ENCODE peak calls at places on chromosomes 13 and 19, in four cellular contexts. Y, D, M and A are unnamed samples. For H3K4me1, the result is how much of the 10 kb centered on the place peaks cover.

GRCh38 chr19:48967346-48968178 is 2.5 kb downstream of the FTL start:
- DNase-seq in D (no peak), Y (no peak), M (peak), A (peak)

GRCh38 chr13:112346173-112346898 is 29.8 kb upstream of the SPACA7 start:
- DNase-seq in Y (no peak), M (no peak), D (no peak), A (no peak)

GRCh38 chr13:38872693-38873092 is 117.9 kb downstream of the STOML3 start:
- DNase-seq in Y (no peak), M (peak), D (no peak), A (peak)

GRCh38 chr13:113489171-113489548 is 1.4 kb downstream of the DCUN1D2 start:
- DNase-seq in D (no peak), Y (no peak), M (no peak), A (no peak)

GRCh38 chr13:98443329-98443728 is 133.6 kb downstream of the STK24 start:
- DNase-seq in M (peak), Y (no peak), D (peak), A (no peak)

GRCh38 chr19:46482645-46483044 is 11.3 kb upstream of the PNMA8A start:
- DNase-seq in D (no peak), Y (no peak), M (peak), A (no peak)

GRCh38 chr13:114015608-114016295 is 41.9 kb upstream of the C13orf46 start:
- DNase-seq in M (no peak), D (peak), Y (peak), A (peak)

GRCh38 chr19:46533085-46534081 is 37.7 kb upstream of the PNMA8B start:
- DNase-seq in M (no peak), D (no peak), Y (no peak), A (no peak)

GRCh38 chr19:48726573-48726972 is 7.0 kb upstream of the MAMSTR start:
- DNase-seq in D (no peak), Y (no peak), M (no peak), A (no peak)

GRCh38 chr13:106573855-106574254 is 5.9 kb upstream of the ARGLU1 start:
- DNase-seq in D (no peak), M (peak), Y (no peak), A (peak)

GRCh38 chr13:77975358-77976042 is 56.9 kb upstream of the EDNRB start:
- DNase-seq in D (no peak), M (no peak), Y (no peak), A (no peak)

GRCh38 chr13:73268306-73268705 is 209.5 kb downstream of the KLF5 start:
- DNase-seq in Y (no peak), D (peak), M (peak), A (no peak)

GRCh38 chr13:97810152-97810551 is 143.3 kb upstream of the IPO5 start:
- DNase-seq in M (peak), D (no peak), Y (no peak), A (no peak)

GRCh38 chr19:40231544-40232424 is 5.3 kb upstream of the CCNP start:
- DNase-seq in Y (no peak), D (no peak), M (no peak), A (peak)

GRCh38 chr19:34172661-34173144 is 399 bp downstream of the LSM14A start:
- DNase-seq in D (no peak), M (no peak), Y (no peak), A (no peak)

GRCh38 chr13:72983085-72983768 is 75.6 kb upstream of the KLF5 start:
- DNase-seq in Y (no peak), M (peak), D (no peak), A (peak)

GRCh38 chr13:39401756-39402155 is 201.2 kb downstream of the LHFPL6 start:
- DNase-seq in M (no peak), Y (no peak), D (no peak), A (no peak)

GRCh38 chr19:10758978-10759377 is 41.1 kb downstream of the DNM2 start:
- DNase-seq in Y (no peak), D (no peak), M (no peak), A (no peak)

GRCh38 chr13:33636955-33637670 is 180.8 kb upstream of the RFC3 start:
- DNase-seq in Y (no peak), D (no peak), M (peak), A (no peak)
- H3K4me1 ChIP-seq in Y (under half), D (half or more), M (under half), A (under half)

DNA sequence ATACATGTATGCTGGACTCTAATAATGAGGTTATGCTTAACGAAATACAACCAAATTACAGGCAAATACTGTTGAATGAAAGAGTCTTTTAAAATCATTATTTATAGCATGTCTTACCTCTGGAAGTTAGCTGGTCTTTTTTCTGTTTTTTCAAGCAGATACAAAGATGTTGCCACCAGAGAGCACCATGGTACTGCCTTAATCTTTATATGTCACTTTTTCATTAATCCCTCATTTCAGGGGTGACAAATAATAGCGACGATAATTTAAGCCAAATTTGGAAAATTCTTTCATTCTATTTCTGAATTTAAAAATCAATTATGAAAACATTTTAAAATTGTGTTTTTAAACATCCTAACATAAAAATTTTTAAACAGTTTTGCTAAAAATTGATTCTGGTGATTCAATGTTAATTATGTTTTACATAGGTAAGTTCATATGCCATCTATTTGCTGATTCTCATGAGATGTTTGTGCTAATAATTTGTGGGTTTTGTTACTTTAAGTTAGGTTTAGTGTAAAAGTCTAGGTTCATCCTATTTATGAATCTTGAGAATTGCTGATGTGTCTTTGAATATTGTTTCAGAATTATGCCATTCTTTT is 379.3 kb upstream of the SGCG start:
- DNase-seq in M (no peak), D (no peak), Y (no peak), A (no peak)
- H3K4me3 ChIP-seq in M (no peak), D (no peak), Y (no peak), A (no peak)

DNA sequence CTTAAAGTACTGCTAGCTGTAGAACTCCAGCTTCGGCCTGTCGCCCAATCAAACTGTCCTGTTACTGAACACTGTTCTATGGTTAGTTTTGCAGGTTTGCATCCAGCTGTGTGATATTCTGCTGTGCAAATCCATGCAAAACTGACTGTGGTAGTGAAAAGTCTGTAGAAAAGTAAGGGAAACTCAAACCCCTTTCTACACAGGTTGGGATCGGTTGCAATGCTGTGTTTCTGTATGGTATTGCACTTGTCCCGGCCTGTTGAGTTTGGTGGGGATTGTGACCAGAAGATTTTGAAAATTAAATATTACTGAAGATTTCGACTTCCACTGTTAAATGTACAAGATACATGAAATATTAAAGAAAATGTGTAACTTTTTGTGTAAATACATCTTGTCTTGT is 3.6 kb downstream of the MIR17HG start:
- DNase-seq in Y (no peak), D (no peak), M (no peak), A (no peak)
- H3K4me1 ChIP-seq in Y (under half), D (under half), M (under half), A (under half)

GRCh38 chr19:30450101-30450500 is 77.9 kb downstream of the ZNF536 start:
- DNase-seq in Y (no peak), M (peak), D (no peak), A (peak)
- H3K4me3 ChIP-seq in Y (peak), M (peak), D (no peak), A (peak)

DNA sequence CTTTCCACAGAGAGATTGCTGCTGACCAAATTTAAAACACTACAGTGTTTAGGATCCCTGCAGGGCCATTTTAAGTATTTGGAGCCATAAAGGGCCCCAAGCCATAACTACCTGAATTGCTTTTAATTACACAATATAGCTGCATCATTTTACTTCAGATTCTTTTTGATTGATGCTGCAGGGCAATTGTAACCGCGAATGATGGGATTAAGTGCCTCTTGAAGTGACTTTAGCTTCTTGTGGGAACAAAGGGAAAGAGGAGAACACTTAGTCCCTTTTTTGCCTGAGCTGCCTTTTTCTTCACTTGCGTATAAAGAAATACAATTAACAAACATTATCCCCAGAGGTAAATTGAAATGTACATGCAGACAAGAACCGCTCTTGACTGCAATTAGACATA is 228.5 kb downstream of the ZIC5 start:
- DNase-seq in D (no peak), Y (no peak), M (no peak), A (no peak)
- H3K4me1 ChIP-seq in D (under half), Y (under half), M (under half), A (under half)

DNA sequence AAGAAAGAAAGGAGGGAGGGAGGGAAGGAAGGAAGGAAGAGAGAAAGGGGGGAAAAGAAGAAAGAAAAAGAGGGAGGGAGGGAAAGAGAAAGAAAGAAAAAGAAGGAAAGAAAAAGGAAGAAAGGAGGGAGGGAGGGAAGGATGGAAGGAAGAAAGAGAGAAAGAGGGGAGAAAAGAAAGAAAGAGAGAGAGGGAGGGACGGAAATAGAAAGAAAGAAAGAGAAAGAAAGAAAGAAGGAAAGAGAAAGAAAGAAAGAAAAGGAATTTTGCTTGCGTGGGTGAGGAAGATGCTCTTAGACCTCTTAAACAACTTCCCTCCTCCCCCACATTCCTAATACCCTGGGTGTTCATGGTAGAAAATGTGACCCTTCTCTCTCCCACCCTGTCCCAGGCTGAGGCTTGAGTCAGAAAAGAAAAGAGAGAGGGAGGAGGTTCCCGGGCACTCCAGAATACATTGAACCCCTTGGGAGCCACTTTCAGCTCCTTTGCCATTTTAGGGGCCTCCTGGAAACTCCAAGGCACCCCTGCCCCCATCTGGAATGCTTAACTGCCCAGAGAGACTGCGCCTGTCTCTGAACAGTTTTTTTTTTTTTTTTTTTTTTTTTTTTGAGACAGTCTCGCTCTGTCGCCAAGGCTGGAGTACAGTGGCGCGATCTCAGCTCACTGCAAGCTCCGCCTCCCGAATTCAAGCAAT is 9.2 kb upstream of the KANK3 start:
- DNase-seq in M (peak), D (no peak), Y (no peak), A (peak)
- H3K4me3 ChIP-seq in M (peak), D (no peak), Y (no peak), A (no peak)

GRCh38 chr19:51798958-51799310 is 4.0 kb downstream of the FPR3 start:
- DNase-seq in Y (no peak), M (no peak), D (no peak), A (no peak)

GRCh38 chr19:51793994-51794393 is 963 bp upstream of the FPR3 start:
- DNase-seq in D (no peak), Y (no peak), M (no peak), A (no peak)

GRCh38 chr19:51798127-51798526 is 3.2 kb downstream of the FPR3 start:
- DNase-seq in D (no peak), Y (no peak), M (no peak), A (no peak)

GRCh38 chr19:51794865-51795490 is at the start of gene FPR3:
- DNase-seq in M (no peak), Y (no peak), D (no peak), A (no peak)

DNA sequence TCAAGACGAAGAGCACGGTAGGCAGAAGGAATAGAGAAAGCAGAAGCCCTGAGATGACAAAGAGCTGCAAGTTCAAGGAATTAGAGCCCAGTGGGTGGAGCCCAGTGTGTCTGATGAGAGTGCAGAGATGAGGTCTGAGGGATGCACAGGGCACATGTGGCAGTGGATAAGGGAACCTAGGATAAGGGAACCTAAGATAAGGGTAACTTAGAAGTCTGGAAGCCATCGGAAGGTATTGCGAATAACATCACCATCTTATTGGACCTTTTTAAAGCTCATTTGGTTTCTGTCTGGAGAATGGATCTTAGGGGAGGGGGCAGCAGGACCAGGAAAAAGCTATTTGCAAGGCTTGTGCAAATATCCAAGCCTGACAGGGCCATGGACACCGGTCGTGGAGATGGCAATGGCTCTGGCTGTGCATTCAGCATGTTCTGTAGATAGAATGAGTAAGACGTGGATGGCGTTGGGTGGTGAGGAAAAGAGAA is 1.3 kb downstream of the FPR3 start:
- DNase-seq in M (no peak), D (no peak), Y (no peak), A (no peak)
- H3K4me1 ChIP-seq in M (under half), D (under half), Y (under half), A (under half)

GRCh38 chr19:3375221-3376088 is 9.1 kb downstream of the NFIC start:
- DNase-seq in M (peak), D (no peak), Y (no peak), A (peak)
- H3K4me3 ChIP-seq in M (peak), D (no peak), Y (peak), A (no peak)

GRCh38 chr19:7916908-7917291 is 2.3 kb downstream of the TGFBR3L start:
- DNase-seq in Y (no peak), M (no peak), D (no peak), A (no peak)
- H3K4me1 ChIP-seq in Y (under half), M (under half), D (under half), A (under half)

GRCh38 chr19:42281175-42282035 is 12.4 kb downstream of the CIC start:
- DNase-seq in D (peak), Y (peak), M (peak), A (peak)
- H3K4me3 ChIP-seq in D (peak), Y (peak), M (peak), A (no peak)